ENCODE peak calls at places on chromosomes 11 and 22, in six cellular contexts. One of them, this sample, is unnamed. For H3K36me3, the result is how much of the 10 kb centered on the place peaks cover.

GRCh38 chr22:48699531-48699930 is 1128.1 kb downstream of the BRD1 start:
- DNase-seq in keratinocyte: no peak
- DNase-seq in SJCRH30: no peak
- DNase-seq in HCT116: no peak
- DNase-seq in neural progenitor cell: peak
- DNase-seq in WERI-Rb-1: peak
- DNase-seq in this sample: no peak

GRCh38 chr11:69130586-69131566 is 24.9 kb upstream of the SMIM38 start:
- DNase-seq in SJCRH30: no peak
- DNase-seq in keratinocyte: no peak
- DNase-seq in neural progenitor cell: no peak
- DNase-seq in HCT116: no peak
- DNase-seq in WERI-Rb-1: no peak
- DNase-seq in this sample: no peak

GRCh38 chr11:69704508-69705245 is 855 bp upstream of the FGF19 start:
- DNase-seq in HCT116: no peak
- DNase-seq in SJCRH30: no peak
- DNase-seq in neural progenitor cell: peak
- DNase-seq in keratinocyte: no peak
- DNase-seq in WERI-Rb-1: peak
- DNase-seq in this sample: no peak

GRCh38 chr22:21624120-21624879 is 5.5 kb downstream of the YDJC start:
- DNase-seq in SJCRH30: peak
- DNase-seq in WERI-Rb-1: peak
- DNase-seq in neural progenitor cell: peak
- DNase-seq in keratinocyte: no peak
- DNase-seq in HCT116: no peak
- DNase-seq in this sample: no peak

GRCh38 chr22:39984006-39984405 is 10.7 kb upstream of the FAM83F start:
- DNase-seq in keratinocyte: no peak
- DNase-seq in HCT116: no peak
- DNase-seq in neural progenitor cell: no peak
- DNase-seq in SJCRH30: no peak
- DNase-seq in WERI-Rb-1: no peak
- DNase-seq in this sample: no peak

GRCh38 chr11:3073029-3073435 is 15.8 kb upstream of the CARS1 start:
- DNase-seq in neural progenitor cell: no peak
- DNase-seq in WERI-Rb-1: no peak
- DNase-seq in keratinocyte: no peak
- DNase-seq in SJCRH30: no peak
- DNase-seq in HCT116: no peak
- DNase-seq in this sample: no peak

GRCh38 chr11:61164610-61165424 is 3.6 kb upstream of the VPS37C start:
- DNase-seq in keratinocyte: no peak
- DNase-seq in WERI-Rb-1: no peak
- DNase-seq in SJCRH30: no peak
- DNase-seq in HCT116: no peak
- DNase-seq in neural progenitor cell: no peak
- DNase-seq in this sample: no peak

GRCh38 chr11:2101171-2101675 is 38.0 kb downstream of the IGF2 start:
- DNase-seq in SJCRH30: no peak
- DNase-seq in keratinocyte: no peak
- DNase-seq in HCT116: no peak
- DNase-seq in WERI-Rb-1: no peak
- DNase-seq in neural progenitor cell: no peak
- DNase-seq in this sample: no peak

GRCh38 chr11:68373189-68373809 is 60.9 kb downstream of the LRP5 start:
- DNase-seq in WERI-Rb-1: peak
- DNase-seq in HCT116: no peak
- DNase-seq in neural progenitor cell: no peak
- DNase-seq in SJCRH30: peak
- DNase-seq in keratinocyte: no peak
- DNase-seq in this sample: peak

GRCh38 chr22:44365832-44366231 is 53.1 kb upstream of the SHISAL1 start:
- DNase-seq in WERI-Rb-1: no peak
- DNase-seq in SJCRH30: no peak
- DNase-seq in keratinocyte: no peak
- DNase-seq in neural progenitor cell: no peak
- DNase-seq in HCT116: no peak
- DNase-seq in this sample: no peak

GRCh38 chr11:43997022-43997665 is 50.6 kb upstream of the ACCSL start:
- DNase-seq in SJCRH30: no peak
- DNase-seq in neural progenitor cell: no peak
- DNase-seq in WERI-Rb-1: no peak
- DNase-seq in keratinocyte: no peak
- DNase-seq in HCT116: no peak
- DNase-seq in this sample: no peak

GRCh38 chr22:46668116-46668515 is 47.9 kb downstream of the GRAMD4 start:
- DNase-seq in WERI-Rb-1: no peak
- DNase-seq in HCT116: no peak
- DNase-seq in SJCRH30: no peak
- DNase-seq in keratinocyte: no peak
- DNase-seq in neural progenitor cell: no peak
- DNase-seq in this sample: no peak

GRCh38 chr11:68767672-68768071 is 16.4 kb upstream of the TESMIN start:
- DNase-seq in WERI-Rb-1: no peak
- DNase-seq in HCT116: no peak
- DNase-seq in keratinocyte: no peak
- DNase-seq in neural progenitor cell: no peak
- DNase-seq in SJCRH30: no peak
- DNase-seq in this sample: no peak

GRCh38 chr11:67409781-67410368 is 5.6 kb upstream of the CARNS1 start:
- DNase-seq in SJCRH30: no peak
- DNase-seq in keratinocyte: no peak
- DNase-seq in WERI-Rb-1: peak
- DNase-seq in neural progenitor cell: peak
- DNase-seq in HCT116: peak
- DNase-seq in this sample: no peak

GRCh38 chr11:119479685-119480275 is 56.8 kb upstream of the THY1 start:
- DNase-seq in WERI-Rb-1: no peak
- DNase-seq in HCT116: no peak
- DNase-seq in SJCRH30: no peak
- DNase-seq in keratinocyte: no peak
- DNase-seq in neural progenitor cell: peak
- DNase-seq in this sample: no peak

GRCh38 chr22:35921777-35922176 is 106.8 kb downstream of the RBFOX2 start:
- DNase-seq in neural progenitor cell: peak
- DNase-seq in SJCRH30: peak
- DNase-seq in WERI-Rb-1: peak
- DNase-seq in keratinocyte: peak
- DNase-seq in HCT116: peak
- DNase-seq in this sample: peak

GRCh38 chr11:45580399-45580798 is 85.0 kb downstream of the CHST1 start:
- DNase-seq in SJCRH30: peak
- DNase-seq in neural progenitor cell: peak
- DNase-seq in HCT116: no peak
- DNase-seq in keratinocyte: no peak
- DNase-seq in WERI-Rb-1: no peak
- DNase-seq in this sample: no peak

GRCh38 chr22:21942407-21942895 is 10.2 kb downstream of the PPM1F start:
- DNase-seq in WERI-Rb-1: no peak
- DNase-seq in HCT116: peak
- DNase-seq in neural progenitor cell: no peak
- DNase-seq in SJCRH30: peak
- DNase-seq in keratinocyte: peak
- DNase-seq in this sample: peak

GRCh38 chr11:97990162-97990920 is 1030.4 kb upstream of the CNTN5 start:
- DNase-seq in WERI-Rb-1: no peak
- DNase-seq in HCT116: no peak
- DNase-seq in keratinocyte: no peak
- DNase-seq in SJCRH30: no peak
- DNase-seq in neural progenitor cell: no peak
- DNase-seq in this sample: peak

GRCh38 chr11:61254403-61255025 is 13.5 kb downstream of the PGA5 start:
- DNase-seq in HCT116: peak
- DNase-seq in keratinocyte: peak
- DNase-seq in WERI-Rb-1: peak
- DNase-seq in neural progenitor cell: peak
- DNase-seq in SJCRH30: peak
- DNase-seq in this sample: no peak

GRCh38 chr11:130666781-130667251 is 218.4 kb downstream of the ADAMTS15 start:
- DNase-seq in HCT116: no peak
- DNase-seq in SJCRH30: no peak
- DNase-seq in keratinocyte: no peak
- DNase-seq in WERI-Rb-1: no peak
- DNase-seq in neural progenitor cell: no peak
- DNase-seq in this sample: no peak

GRCh38 chr11:128764617-128765095 is 70.8 kb downstream of the FLI1 start:
- DNase-seq in keratinocyte: no peak
- DNase-seq in HCT116: no peak
- DNase-seq in WERI-Rb-1: no peak
- DNase-seq in SJCRH30: no peak
- DNase-seq in neural progenitor cell: peak
- DNase-seq in this sample: no peak
- H3K36me3 ChIP-seq in keratinocyte: under half
- H3K36me3 ChIP-seq in HCT116: under half
- H3K36me3 ChIP-seq in WERI-Rb-1: under half
- H3K36me3 ChIP-seq in SJCRH30: under half
- H3K36me3 ChIP-seq in neural progenitor cell: under half
- H3K36me3 ChIP-seq in this sample: under half

GRCh38 chr11:109166441-109166840 is 255.5 kb upstream of the C11orf87 start:
- DNase-seq in neural progenitor cell: no peak
- DNase-seq in SJCRH30: no peak
- DNase-seq in WERI-Rb-1: no peak
- DNase-seq in HCT116: no peak
- DNase-seq in keratinocyte: no peak
- DNase-seq in this sample: no peak
- H3K36me3 ChIP-seq in neural progenitor cell: under half
- H3K36me3 ChIP-seq in SJCRH30: under half
- H3K36me3 ChIP-seq in WERI-Rb-1: under half
- H3K36me3 ChIP-seq in HCT116: under half
- H3K36me3 ChIP-seq in keratinocyte: under half
- H3K36me3 ChIP-seq in this sample: under half

GRCh38 chr11:65860278-65861164 is at the start of gene MUS81:
- DNase-seq in keratinocyte: peak
- DNase-seq in WERI-Rb-1: peak
- DNase-seq in HCT116: peak
- DNase-seq in SJCRH30: peak
- DNase-seq in neural progenitor cell: peak
- DNase-seq in this sample: peak

GRCh38 chr11:65861165-65861505 is 902 bp downstream of the MUS81 start:
- DNase-seq in SJCRH30: no peak
- DNase-seq in WERI-Rb-1: peak
- DNase-seq in HCT116: no peak
- DNase-seq in keratinocyte: no peak
- DNase-seq in neural progenitor cell: peak
- DNase-seq in this sample: no peak

GRCh38 chr11:65858354-65859133 is 564 bp upstream of the CFL1 start:
- DNase-seq in neural progenitor cell: no peak
- DNase-seq in keratinocyte: no peak
- DNase-seq in HCT116: no peak
- DNase-seq in WERI-Rb-1: no peak
- DNase-seq in SJCRH30: no peak
- DNase-seq in this sample: no peak

GRCh38 chr11:65859134-65859811 is 960 bp upstream of the MUS81 start:
- DNase-seq in HCT116: peak
- DNase-seq in neural progenitor cell: peak
- DNase-seq in WERI-Rb-1: peak
- DNase-seq in SJCRH30: peak
- DNase-seq in keratinocyte: peak
- DNase-seq in this sample: peak

GRCh38 chr11:65859812-65860277 is 388 bp upstream of the MUS81 start:
- DNase-seq in neural progenitor cell: peak
- DNase-seq in WERI-Rb-1: no peak
- DNase-seq in SJCRH30: no peak
- DNase-seq in keratinocyte: no peak
- DNase-seq in HCT116: no peak
- DNase-seq in this sample: no peak
- H3K36me3 ChIP-seq in neural progenitor cell: under half
- H3K36me3 ChIP-seq in WERI-Rb-1: half or more
- H3K36me3 ChIP-seq in SJCRH30: under half
- H3K36me3 ChIP-seq in keratinocyte: under half
- H3K36me3 ChIP-seq in HCT116: under half
- H3K36me3 ChIP-seq in this sample: under half

GRCh38 chr11:110450246-110450645 is 20.5 kb downstream of the FDX1 start:
- DNase-seq in neural progenitor cell: no peak
- DNase-seq in keratinocyte: no peak
- DNase-seq in HCT116: no peak
- DNase-seq in SJCRH30: no peak
- DNase-seq in WERI-Rb-1: no peak
- DNase-seq in this sample: no peak
- H3K36me3 ChIP-seq in neural progenitor cell: under half
- H3K36me3 ChIP-seq in keratinocyte: under half
- H3K36me3 ChIP-seq in HCT116: under half
- H3K36me3 ChIP-seq in SJCRH30: under half
- H3K36me3 ChIP-seq in WERI-Rb-1: under half
- H3K36me3 ChIP-seq in this sample: under half

GRCh38 chr11:114065094-114065493 is 5.6 kb downstream of the ZBTB16 start:
- DNase-seq in SJCRH30: no peak
- DNase-seq in HCT116: no peak
- DNase-seq in WERI-Rb-1: no peak
- DNase-seq in keratinocyte: no peak
- DNase-seq in neural progenitor cell: no peak
- DNase-seq in this sample: no peak
- H3K36me3 ChIP-seq in SJCRH30: under half
- H3K36me3 ChIP-seq in HCT116: under half
- H3K36me3 ChIP-seq in WERI-Rb-1: under half
- H3K36me3 ChIP-seq in keratinocyte: under half
- H3K36me3 ChIP-seq in neural progenitor cell: under half
- H3K36me3 ChIP-seq in this sample: under half

DNA sequence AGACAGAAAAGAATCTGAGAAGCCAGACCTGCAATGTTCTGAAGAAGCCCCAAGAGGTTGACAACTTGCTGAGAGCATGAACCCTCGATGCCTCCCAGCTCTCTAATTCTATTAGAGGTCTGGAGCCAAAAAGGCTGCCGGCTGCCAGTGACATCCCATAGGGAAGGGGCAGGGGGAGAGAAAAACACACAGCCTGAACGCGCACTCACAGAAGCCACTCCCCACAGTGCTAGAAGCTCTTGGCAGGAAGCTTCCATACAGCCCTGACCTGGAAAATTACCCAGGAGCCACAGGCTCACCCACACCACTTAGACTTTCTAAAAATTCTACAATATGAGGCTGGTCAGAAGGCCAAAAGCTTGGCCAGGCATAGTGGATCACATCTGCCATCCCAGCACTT is 18.3 kb downstream of the POLDIP3 start:
- DNase-seq in SJCRH30: no peak
- DNase-seq in neural progenitor cell: no peak
- DNase-seq in keratinocyte: no peak
- DNase-seq in WERI-Rb-1: no peak
- DNase-seq in HCT116: no peak
- DNase-seq in this sample: no peak
- H3K36me3 ChIP-seq in SJCRH30: half or more
- H3K36me3 ChIP-seq in neural progenitor cell: under half
- H3K36me3 ChIP-seq in keratinocyte: under half
- H3K36me3 ChIP-seq in WERI-Rb-1: half or more
- H3K36me3 ChIP-seq in HCT116: half or more
- H3K36me3 ChIP-seq in this sample: under half